ENCODE peak calls at places on chromosomes 16 and 17, in seven cellular contexts. Q is posterior cingulate gyrus, N is mesothelial cell of epicardium, S is GM03348, P is HEK293T, I is suprapubic skin, E is KBM-7. D is an unnamed sample.
A peak's percentile ranks its signal among the peaks of the same experiment; 100 is the strongest.

GRCh38 chr16:31265329-31266245 is 5.8 kb downstream of the ITGAM start:
- DNase-seq in I (no peak), N (no peak), S (peak; percentile 44), E (peak; percentile 25), P (no peak), Q (no peak), D (no peak)

GRCh38 chr17:39014044-39014794 is 47.0 kb upstream of the FBXO47 start:
- DNase-seq in E (no peak), N (no peak), I (no peak), S (peak; percentile 60), P (no peak), Q (no peak), D (no peak)

GRCh38 chr16:31476305-31477219 is 4.6 kb downstream of the TGFB1I1 start:
- DNase-seq in E (no peak), Q (no peak), I (peak; percentile 88), S (no peak), N (no peak), P (no peak), D (peak; percentile 69)

GRCh38 chr17:78362671-78363070 is 2.8 kb upstream of the SOCS3 start:
- DNase-seq in Q (no peak), E (no peak), S (no peak), I (no peak), N (no peak), P (no peak), D (no peak)

GRCh38 chr16:84724619-84725307 is 25.0 kb downstream of the USP10 start:
- DNase-seq in P (no peak), S (no peak), I (no peak), N (no peak), Q (no peak), E (peak; percentile 49), D (no peak)

GRCh38 chr16:21223787-21224186 is 9.7 kb upstream of the ANKS4B start:
- DNase-seq in I (no peak), S (no peak), Q (no peak), E (no peak), N (no peak), P (no peak), D (no peak)

GRCh38 chr16:70754874-70755600 is 45.9 kb downstream of the VAC14 start:
- DNase-seq in S (no peak), N (no peak), I (no peak), E (no peak), Q (peak; percentile 44), P (no peak), D (no peak)

GRCh38 chr17:41451154-41451728 is 10.5 kb upstream of the KRT38 start:
- DNase-seq in I (no peak), P (no peak), Q (no peak), S (peak; percentile 35), E (no peak), N (no peak), D (no peak)

GRCh38 chr17:9729034-9729650 is 62.2 kb downstream of the DHRS7C start:
- DNase-seq in Q (no peak), I (no peak), S (peak; percentile 77), E (peak; percentile 59), P (peak; percentile 63), N (no peak), D (peak; percentile 66)

GRCh38 chr17:49223517-49224197 is 6.9 kb downstream of the PHOSPHO1 start:
- DNase-seq in E (peak; percentile 71), N (no peak), Q (no peak), P (peak; percentile 76), I (peak; percentile 79), S (peak; percentile 80), D (peak; percentile 64)

GRCh38 chr17:27989046-27989445 is 53.4 kb upstream of the NLK start:
- DNase-seq in Q (no peak), N (no peak), E (no peak), P (no peak), I (no peak), S (no peak), D (no peak)

GRCh38 chr17:16074423-16074822 is 74.8 kb downstream of the TTC19 start:
- DNase-seq in P (no peak), I (no peak), S (no peak), N (no peak), Q (no peak), E (no peak), D (no peak)

D was measured in frontal cortex.